ENCODE peak calls at places on chromosomes 6 and 20, in four cellular contexts. C is GM12891, N is GM12878, Z is K562. U is an unnamed sample.
A peak's percentile ranks its signal among the peaks of the same experiment; 100 is the strongest.

GRCh38 chr6:161237176-161237575 is 36.7 kb downstream of the AGPAT4 start:
- DNase-seq in C (no peak), N (no peak), Z (no peak), U (no peak)

GRCh38 chr20:62860924-62861691 is 514 bp downstream of the TCFL5 start:
- DNase-seq in C (no peak), N (no peak), Z (peak; percentile 63), U (no peak)

GRCh38 chr6:15945593-15946159 is 183.2 kb upstream of the MYLIP start:
- DNase-seq in C (no peak), N (no peak), Z (no peak), U (no peak)

GRCh38 chr6:44054635-44055559 is 72.4 kb downstream of the MRPL14 start:
- DNase-seq in C (no peak), N (no peak), Z (no peak), U (no peak)

GRCh38 chr20:43941476-43942212 is 27.0 kb downstream of the TOX2 start:
- DNase-seq in C (no peak), N (no peak), Z (no peak), U (peak; percentile 85)

GRCh38 chr20:33352258-33353012 is 48.9 kb downstream of the CDK5RAP1 start:
- DNase-seq in C (no peak), N (no peak), Z (no peak), U (no peak)

GRCh38 chr20:44211177-44212039 is 837 bp upstream of the OSER1 start:
- DNase-seq in C (no peak), N (no peak), Z (no peak), U (no peak)

GRCh38 chr20:6769953-6770831 is 2.7 kb downstream of the BMP2 start:
- DNase-seq in C (no peak), N (no peak), Z (no peak), U (no peak)

GRCh38 chr6:30881987-30882763 is 2.1 kb upstream of the DDR1 start:
- DNase-seq in C (no peak), N (no peak), Z (no peak), U (no peak)

GRCh38 chr6:113271437-113271836 is 585.7 kb upstream of the MARCKS start:
- DNase-seq in C (no peak), N (no peak), Z (no peak), U (no peak)

GRCh38 chr6:163164175-163164900 is 250.2 kb upstream of the QKI start:
- DNase-seq in C (no peak), N (no peak), Z (no peak), U (no peak)

GRCh38 chr6:41489284-41489851 is 56.8 kb upstream of the FOXP4 start:
- DNase-seq in C (no peak), N (no peak), Z (no peak), U (no peak)

GRCh38 chr20:50843331-50844276 is 48.7 kb downstream of the BCAS4 start:
- DNase-seq in C (no peak), N (no peak), Z (no peak), U (no peak)

GRCh38 chr6:90078513-90079289 is 184.4 kb downstream of the GJA10 start:
- DNase-seq in C (no peak), N (no peak), Z (peak; percentile 15), U (no peak)

GRCh38 chr6:156013155-156013554 is 557.5 kb upstream of the NOX3 start:
- DNase-seq in C (no peak), N (no peak), Z (no peak), U (peak; percentile 3)

GRCh38 chr20:37486186-37486999 is 34.7 kb upstream of the NNAT start:
- DNase-seq in C (no peak), N (no peak), Z (no peak), U (no peak)

GRCh38 chr20:7926767-7927166 is 13.5 kb downstream of the HAO1 start:
- DNase-seq in C (no peak), N (no peak), Z (no peak), U (no peak)

GRCh38 chr20:35135867-35136586 is 11.1 kb downstream of the EDEM2 start:
- DNase-seq in C (no peak), N (no peak), Z (no peak), U (peak; percentile 49)

GRCh38 chr6:99079058-99079457 is 131.3 kb upstream of the FBXL4 start:
- DNase-seq in C (no peak), N (no peak), Z (no peak), U (no peak)

GRCh38 chr6:106334646-106335448 is 9.3 kb upstream of the ATG5 start:
- DNase-seq in C (no peak), N (no peak), Z (peak; percentile 40), U (peak; percentile 53)

GRCh38 chr6:40164345-40164755 is 230.1 kb upstream of the MOCS1 start:
- DNase-seq in C (no peak), N (no peak), Z (peak; percentile 91), U (no peak)
- TF ChIP-seq SPI1 in C (no peak), N (no peak), Z (no peak), U (no peak)

GRCh38 chr6:33696538-33697518 is 14.7 kb downstream of the UQCC2 start:
- DNase-seq in C (no peak), N (no peak), Z (no peak), U (no peak)
- TF ChIP-seq SPI1 in C (no peak), N (no peak), Z (no peak), U (no peak)

GRCh38 chr20:12570371-12570770 is 438.4 kb upstream of the SPTLC3 start:
- DNase-seq in C (no peak), N (no peak), Z (no peak), U (no peak)

GRCh38 chr20:12564982-12565381 is 443.8 kb upstream of the SPTLC3 start:
- DNase-seq in C (no peak), N (no peak), Z (no peak), U (no peak)

GRCh38 chr20:12566596-12566995 is 442.2 kb upstream of the SPTLC3 start:
- DNase-seq in C (no peak), N (no peak), Z (no peak), U (no peak)
- TF ChIP-seq SPI1 in C (no peak), N (no peak), Z (no peak), U (no peak)

GRCh38 chr6:37176268-37177082 is 6.5 kb downstream of the PIM1 start:
- DNase-seq in C (no peak), N (no peak), Z (no peak), U (no peak)
- TF ChIP-seq SPI1 in C (no peak), N (no peak), Z (no peak), U (no peak)

GRCh38 chr20:53088786-53089185 is 116.6 kb downstream of the TSHZ2 start:
- DNase-seq in C (no peak), N (no peak), Z (no peak), U (no peak)
- TF ChIP-seq SPI1 in C (no peak), N (no peak), Z (no peak), U (no peak)

GRCh38 chr6:170185175-170185970 is 105.5 kb downstream of the DLL1 start:
- DNase-seq in C (no peak), N (no peak), Z (no peak), U (no peak)
- TF ChIP-seq SPI1 in C (no peak), N (no peak), Z (no peak), U (no peak)

DNA sequence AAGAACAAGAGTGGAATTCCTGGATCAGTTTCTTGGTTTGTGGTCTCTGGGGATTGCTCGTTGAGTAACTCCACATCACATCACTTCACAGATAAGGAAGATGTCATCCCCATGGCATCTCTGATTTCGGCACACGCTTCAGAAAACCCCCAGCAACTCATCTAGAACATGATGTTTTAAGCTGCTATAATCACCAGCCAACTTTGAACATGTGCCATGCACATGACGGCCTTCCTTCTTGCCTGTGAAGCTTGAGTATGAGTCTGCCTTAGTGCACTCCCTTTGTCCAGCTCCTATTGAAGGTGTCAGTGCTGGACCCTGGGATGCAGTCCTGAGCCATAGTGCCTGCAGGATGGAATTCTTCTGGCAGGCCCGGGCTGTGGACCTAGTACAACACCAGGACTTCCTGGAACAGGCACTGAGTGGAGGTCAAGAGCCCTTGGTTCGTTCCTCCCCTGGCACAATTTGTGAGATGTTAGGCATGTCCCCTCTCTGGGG is 231.5 kb upstream of the SUPT3H start:
- DNase-seq in C (no peak), N (no peak), Z (no peak), U (no peak)
- TF ChIP-seq SPI1 in C (no peak), N (no peak), Z (no peak), U (no peak)

U was measured in HL-60.